ENCODE peak calls at places on chromosomes 7 and 10, in six cellular contexts. Y is IMR-90, P is cardiac muscle cell, H is K562, R is body of pancreas, I is hepatocyte. Z is an unnamed sample. For H3K4me1, the result is how much of the 10 kb centered on the place peaks cover.

GRCh38 chr10:125222515-125222914 is 62.2 kb upstream of the CTBP2 start:
- DNase-seq in Y (no peak), P (no peak), H (no peak), R (no peak), I (no peak), Z (no peak)

GRCh38 chr10:77571490-77571889 is 66.1 kb downstream of the KCNMA1 start:
- DNase-seq in Y (no peak), P (no peak), H (no peak), R (peak), I (no peak), Z (peak)

GRCh38 chr7:98418271-98418635 is 17.4 kb upstream of the BAIAP2L1 start:
- DNase-seq in Y (peak), P (no peak), H (no peak), R (no peak), I (no peak), Z (no peak)

GRCh38 chr10:114336823-114337509 is 67.3 kb downstream of the AFAP1L2 start:
- DNase-seq in Y (no peak), P (no peak), H (no peak), R (peak), I (no peak), Z (no peak)

GRCh38 chr10:60704480-60704879 is 73.8 kb upstream of the CDK1 start:
- DNase-seq in Y (no peak), P (no peak), H (no peak), R (no peak), I (no peak), Z (no peak)

GRCh38 chr10:11149499-11149898 is 131.8 kb downstream of the CELF2 start:
- DNase-seq in Y (no peak), P (no peak), H (no peak), R (no peak), I (no peak), Z (no peak)

GRCh38 chr10:122495406-122496340 is 34.3 kb downstream of the HTRA1 start:
- DNase-seq in Y (no peak), P (peak), H (no peak), R (peak), I (no peak), Z (no peak)

GRCh38 chr10:5234106-5234877 is 37.7 kb downstream of the AKR1C4 start:
- DNase-seq in Y (peak), P (no peak), H (no peak), R (peak), I (peak), Z (no peak)

GRCh38 chr7:112202819-112203218 is 3.4 kb downstream of the DOCK4 start:
- DNase-seq in Y (no peak), P (no peak), H (no peak), R (peak), I (peak), Z (peak)

GRCh38 chr10:89869180-89869579 is 167.8 kb downstream of the KIF20B start:
- DNase-seq in Y (no peak), P (no peak), H (no peak), R (no peak), I (peak), Z (no peak)

GRCh38 chr10:97542169-97543024 is 30.2 kb upstream of the ANKRD2 start:
- DNase-seq in Y (peak), P (no peak), H (peak), R (peak), I (peak), Z (peak)

GRCh38 chr7:31664890-31665289 is 22.1 kb upstream of the PPP1R17 start:
- DNase-seq in Y (no peak), P (no peak), H (no peak), R (no peak), I (no peak), Z (no peak)

GRCh38 chr7:43467406-43467805 is 115.5 kb upstream of the STK17A start:
- DNase-seq in Y (peak), P (no peak), H (no peak), R (no peak), I (no peak), Z (no peak)

GRCh38 chr7:99210265-99210970 is 2.5 kb upstream of the KPNA7 start:
- DNase-seq in Y (no peak), P (no peak), H (no peak), R (peak), I (peak), Z (no peak)

GRCh38 chr7:41156268-41156667 is 546.6 kb downstream of the INHBA start:
- DNase-seq in Y (peak), P (no peak), H (no peak), R (no peak), I (no peak), Z (no peak)

GRCh38 chr7:2483495-2483894 is 7.3 kb upstream of the GRIFIN start:
- DNase-seq in Y (no peak), P (no peak), H (no peak), R (no peak), I (no peak), Z (no peak)

GRCh38 chr7:2481195-2481594 is 5.0 kb upstream of the GRIFIN start:
- DNase-seq in Y (no peak), P (no peak), H (no peak), R (no peak), I (no peak), Z (no peak)

GRCh38 chr7:2484868-2485267 is 8.7 kb upstream of the GRIFIN start:
- DNase-seq in Y (no peak), P (no peak), H (no peak), R (no peak), I (no peak), Z (no peak)

GRCh38 chr7:2480071-2480410 is 3.8 kb upstream of the GRIFIN start:
- DNase-seq in Y (peak), P (no peak), H (no peak), R (no peak), I (no peak), Z (no peak)

DNA sequence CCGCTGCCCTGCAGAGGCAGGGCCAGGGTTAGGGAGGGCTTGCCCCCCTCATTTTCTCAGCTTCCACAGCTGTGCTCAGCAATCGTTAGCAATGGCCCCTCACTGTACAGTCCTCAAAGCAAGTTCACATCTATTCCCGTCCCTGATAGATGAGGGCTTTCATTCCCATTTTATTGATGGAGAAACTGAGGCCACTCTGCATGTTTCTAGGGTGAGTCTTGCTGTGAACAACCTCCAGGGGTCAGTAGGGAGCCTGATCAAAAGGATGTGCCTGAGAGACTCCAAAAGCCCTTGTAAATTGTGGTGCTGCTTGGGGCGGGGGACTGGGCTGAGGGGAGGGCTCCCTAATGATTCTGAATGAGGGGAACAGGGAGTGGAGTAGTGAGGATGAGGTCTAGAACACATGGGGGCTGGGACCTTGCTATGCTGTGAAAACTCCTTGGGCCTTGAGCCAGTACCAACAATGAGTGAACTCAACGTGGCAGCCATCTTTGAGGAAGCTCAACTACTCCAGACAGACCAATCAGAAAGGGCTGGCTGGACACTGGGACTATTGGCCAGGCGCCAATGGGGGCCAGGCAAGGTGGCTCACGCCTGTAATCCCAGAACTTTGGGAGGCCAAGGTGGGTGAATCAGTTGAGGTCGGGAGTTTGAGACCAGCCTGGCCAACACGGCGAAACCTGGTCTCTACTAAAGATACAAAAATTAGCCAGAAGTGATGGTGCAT is 6.7 kb upstream of the GRIFIN start:
- DNase-seq in Y (no peak), P (no peak), H (no peak), R (no peak), I (no peak), Z (no peak)
- TF ChIP-seq CTCF in Y (no peak), P (no peak), H (no peak), R (no peak), I (no peak), Z (peak)

GRCh38 chr7:77498659-77499379 is 38.3 kb upstream of the PTPN12 start:
- DNase-seq in Y (no peak), P (no peak), H (no peak), R (no peak), I (no peak), Z (no peak)
- H3K4me3 ChIP-seq in Y (no peak), P (no peak), H (no peak), R (no peak), I (no peak), Z (no peak)

GRCh38 chr10:79156334-79157274 is 87.8 kb downstream of the ZMIZ1 start:
- DNase-seq in Y (no peak), P (no peak), H (no peak), R (no peak), I (no peak), Z (no peak)

GRCh38 chr10:79152423-79152817 is 83.7 kb downstream of the ZMIZ1 start:
- DNase-seq in Y (no peak), P (no peak), H (peak), R (no peak), I (no peak), Z (no peak)

GRCh38 chr10:79150444-79150754 is 81.6 kb downstream of the ZMIZ1 start:
- DNase-seq in Y (no peak), P (no peak), H (no peak), R (no peak), I (no peak), Z (no peak)

GRCh38 chr10:79155301-79156081 is 86.7 kb downstream of the ZMIZ1 start:
- DNase-seq in Y (peak), P (no peak), H (no peak), R (no peak), I (no peak), Z (no peak)

DNA sequence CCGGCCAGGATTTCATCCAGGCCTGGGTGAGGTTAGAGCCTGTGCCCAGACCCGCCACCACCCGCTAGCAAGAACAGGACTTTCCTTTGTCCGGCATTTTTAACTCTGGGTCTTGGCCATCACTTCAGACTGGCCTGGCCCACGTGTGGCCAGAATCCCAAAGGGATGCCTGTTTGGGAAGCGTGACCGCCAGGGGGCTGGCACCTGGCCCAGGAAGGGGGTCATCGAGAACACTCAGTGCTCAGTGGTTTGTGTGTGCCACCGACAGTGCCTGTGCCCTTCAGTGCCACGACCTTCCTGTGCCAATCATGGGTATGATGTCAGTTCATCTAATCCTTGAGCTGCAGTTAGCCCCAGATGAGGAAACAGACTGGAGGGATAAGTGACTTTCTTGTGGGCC is 85.0 kb downstream of the ZMIZ1 start:
- DNase-seq in Y (no peak), P (no peak), H (no peak), R (peak), I (no peak), Z (no peak)
- H3K4me1 ChIP-seq in Y (half or more), P (under half), H (half or more), R (half or more), I (half or more), Z (half or more)

GRCh38 chr7:30173058-30173897 is 38.5 kb downstream of the MTURN start:
- DNase-seq in Y (peak), P (peak), H (no peak), R (peak), I (peak), Z (peak)
- TF ChIP-seq CTCF in Y (peak), P (peak), H (peak), R (no peak), I (peak), Z (peak)

GRCh38 chr7:2306688-2307087 is 7.6 kb downstream of the SNX8 start:
- DNase-seq in Y (no peak), P (no peak), H (no peak), R (no peak), I (no peak), Z (no peak)
- H3K4me3 ChIP-seq in Y (no peak), P (no peak), H (no peak), R (no peak), I (no peak), Z (no peak)

GRCh38 chr10:80491251-80492102 is 37.4 kb downstream of the TSPAN14 start:
- DNase-seq in Y (no peak), P (no peak), H (no peak), R (no peak), I (no peak), Z (no peak)
- H3K4me1 ChIP-seq in Y (under half), P (under half), H (under half), R (half or more), I (under half), Z (under half)

GRCh38 chr10:71431945-71432905 is 35.5 kb downstream of the CDH23 start:
- DNase-seq in Y (no peak), P (no peak), H (peak), R (no peak), I (no peak), Z (no peak)

GRCh38 chr10:71431216-71431944 is 34.7 kb downstream of the CDH23 start:
- DNase-seq in Y (no peak), P (no peak), H (no peak), R (no peak), I (no peak), Z (no peak)

GRCh38 chr10:71427246-71427645 is 30.5 kb downstream of the CDH23 start:
- DNase-seq in Y (no peak), P (no peak), H (no peak), R (no peak), I (no peak), Z (no peak)

GRCh38 chr10:71429304-71429703 is 32.6 kb downstream of the CDH23 start:
- DNase-seq in Y (no peak), P (no peak), H (no peak), R (no peak), I (no peak), Z (no peak)

DNA sequence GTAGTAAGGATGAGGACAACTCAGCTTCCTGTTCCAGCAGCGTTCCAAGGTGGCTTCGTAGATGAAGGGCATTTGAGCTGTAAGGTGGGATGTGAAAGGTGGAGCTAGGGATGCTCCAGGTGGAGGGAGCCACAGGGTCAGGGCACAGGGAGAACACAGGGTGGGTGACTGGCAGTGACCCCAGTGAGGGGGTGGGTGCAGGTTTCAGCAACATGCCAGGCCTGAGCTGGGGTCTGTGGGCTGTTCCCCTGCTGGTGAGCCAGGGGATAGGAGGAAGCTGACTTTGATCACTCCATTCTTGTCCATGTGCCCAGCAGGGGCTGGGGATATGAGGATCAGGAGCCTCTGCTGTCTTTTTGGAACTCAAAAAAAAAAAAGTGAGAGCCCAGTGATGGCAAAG is 33.2 kb downstream of the CDH23 start:
- DNase-seq in Y (no peak), P (no peak), H (peak), R (no peak), I (no peak), Z (no peak)
- TF ChIP-seq CTCF in Y (no peak), P (peak), H (peak), R (no peak), I (no peak), Z (peak)